ENCODE peak calls at places on chromosomes 13 and 19, in seven cellular contexts. Y is activated T-helper 1 cell treated with anti-CD3 and anti-CD28 coated beads, Interleukin-2, amount 50 U/mL, for 16 hours; A is LHCN-M2; P is T-helper 2 cell treated with Interferon-gamma antibody and Interleukin-4, amounts not matched to agents 5 μg/mL and 100 μg/mL, for 36 hours; N is activated CD4-positive, alpha-beta T cell treated with anti-CD3 and anti-CD28 coated beads, Interleukin-2, amount 50 U/mL, for 24 hours; K is adrenal gland; I is IMR-90. D is an unnamed sample.

GRCh38 chr19:46537136-46538097 is 41.8 kb upstream of the PNMA8B start:
- DNase-seq in Y (peak; percentile 49), A (peak; percentile 26), P (peak; percentile 39), N (peak; percentile 50), K (peak; percentile 69), I (peak; percentile 29), D (peak; percentile 71)

GRCh38 chr13:25171517-25172302 is at the start of gene AMER2:
- DNase-seq in Y (no peak), A (no peak), P (no peak), N (no peak), K (peak; percentile 77), I (no peak), D (peak; percentile 81)

GRCh38 chr13:63110431-63110830 is 1694.8 kb upstream of the PCDH20 start:
- DNase-seq in Y (no peak), A (no peak), P (no peak), N (no peak), K (no peak), I (peak; percentile 43), D (no peak)

GRCh38 chr19:54470991-54471782 is 1.9 kb downstream of the CDC42EP5 start:
- DNase-seq in Y (no peak), A (no peak), P (no peak), N (no peak), K (no peak), I (no peak), D (no peak)

GRCh38 chr19:49425922-49426592 is 869 bp downstream of the GFY start:
- DNase-seq in Y (no peak), A (peak; percentile 36), P (no peak), N (no peak), K (no peak), I (no peak), D (no peak)

GRCh38 chr19:42108527-42109389 is 23.5 kb downstream of the POU2F2 start:
- DNase-seq in Y (peak; percentile 78), A (peak; percentile 79), P (peak; percentile 80), N (peak; percentile 78), K (peak; percentile 82), I (peak; percentile 89), D (peak; percentile 76)

GRCh38 chr19:18170714-18171255 is 2.8 kb upstream of the IFI30 start:
- DNase-seq in Y (no peak), A (no peak), P (no peak), N (no peak), K (peak; percentile 79), I (no peak), D (no peak)

GRCh38 chr13:73521291-73521626 is 462.5 kb downstream of the KLF5 start:
- DNase-seq in Y (no peak), A (no peak), P (no peak), N (no peak), K (no peak), I (no peak), D (no peak)

GRCh38 chr19:40662925-40663711 is 27.3 kb downstream of the NUMBL start:
- DNase-seq in Y (peak; percentile 91), A (peak; percentile 76), P (peak; percentile 88), N (peak; percentile 91), K (peak; percentile 91), I (peak; percentile 84), D (peak; percentile 93)

GRCh38 chr13:105969761-105970160 is 565.7 kb downstream of the EFNB2 start:
- DNase-seq in Y (no peak), A (no peak), P (no peak), N (no peak), K (no peak), I (no peak), D (no peak)

GRCh38 chr19:44662686-44663085 is 8.6 kb upstream of the CEACAM19 start:
- DNase-seq in Y (no peak), A (peak; percentile 95), P (no peak), N (no peak), K (no peak), I (peak; percentile 31), D (no peak)

GRCh38 chr19:11784356-11784755 is 14.0 kb upstream of the ZNF491 start:
- DNase-seq in Y (no peak), A (no peak), P (no peak), N (no peak), K (no peak), I (no peak), D (no peak)

GRCh38 chr19:32458500-32459123 is 53.0 kb downstream of the DPY19L3 start:
- DNase-seq in Y (no peak), A (no peak), P (no peak), N (no peak), K (no peak), I (no peak), D (no peak)

GRCh38 chr19:11378319-11379189 is 4.1 kb downstream of the SWSAP1 start:
- DNase-seq in Y (no peak), A (peak; percentile 81), P (no peak), N (no peak), K (peak; percentile 66), I (peak; percentile 89), D (peak; percentile 65)

GRCh38 chr19:38207543-38207942 is 16.5 kb downstream of the DPF1 start:
- DNase-seq in Y (no peak), A (no peak), P (no peak), N (no peak), K (no peak), I (no peak), D (no peak)

GRCh38 chr19:31140717-31141116 is 208.5 kb downstream of the TSHZ3 start:
- DNase-seq in Y (no peak), A (peak; percentile 59), P (no peak), N (no peak), K (no peak), I (peak; percentile 55), D (no peak)

GRCh38 chr13:27921961-27922910 is 2.4 kb downstream of the PDX1 start:
- DNase-seq in Y (no peak), A (no peak), P (no peak), N (no peak), K (no peak), I (no peak), D (no peak)

GRCh38 chr13:111654531-111654930 is 334.1 kb downstream of the TEX29 start:
- DNase-seq in Y (no peak), A (no peak), P (no peak), N (no peak), K (no peak), I (no peak), D (no peak)

GRCh38 chr19:4018775-4019504 is 11.4 kb downstream of the PIAS4 start:
- DNase-seq in Y (no peak), A (no peak), P (no peak), N (no peak), K (no peak), I (no peak), D (no peak)

GRCh38 chr19:51514866-51515481 is 13.4 kb upstream of the SIGLEC12 start:
- DNase-seq in Y (no peak), A (peak; percentile 48), P (peak; percentile 26), N (no peak), K (no peak), I (peak; percentile 48), D (no peak)

GRCh38 chr19:2507109-2507508 is 31.2 kb downstream of the GADD45B start:
- DNase-seq in Y (no peak), A (peak; percentile 61), P (peak; percentile 21), N (no peak), K (no peak), I (peak; percentile 89), D (no peak)

GRCh38 chr19:11798391-11799296 is at the start of gene ZNF491:
- DNase-seq in Y (peak; percentile 61), A (peak; percentile 71), P (peak; percentile 83), N (peak; percentile 60), K (peak; percentile 96), I (peak; percentile 87), D (peak; percentile 88)

GRCh38 chr19:41626877-41627276 is at the start of gene CEACAM4:
- DNase-seq in Y (no peak), A (no peak), P (no peak), N (no peak), K (peak; percentile 26), I (no peak), D (no peak)

GRCh38 chr13:111011899-111012298 is 97.0 kb upstream of the ANKRD10 start:
- DNase-seq in Y (no peak), A (peak; percentile 52), P (no peak), N (no peak), K (no peak), I (no peak), D (no peak)

GRCh38 chr19:45515807-45516401 is 8.6 kb downstream of the VASP start:
- DNase-seq in Y (no peak), A (no peak), P (no peak), N (no peak), K (no peak), I (no peak), D (no peak)

GRCh38 chr19:46886546-46887239 is 25.9 kb downstream of the ARHGAP35 start:
- DNase-seq in Y (no peak), A (no peak), P (no peak), N (no peak), K (no peak), I (peak; percentile 30), D (no peak)

GRCh38 chr13:39462906-39463305 is 140.1 kb downstream of the LHFPL6 start:
- DNase-seq in Y (no peak), A (no peak), P (no peak), N (no peak), K (no peak), I (no peak), D (no peak)

GRCh38 chr19:38303517-38304351 is at the start of gene C19orf33:
- DNase-seq in Y (no peak), A (no peak), P (no peak), N (no peak), K (no peak), I (no peak), D (no peak)

GRCh38 chr19:3470500-3471128 is 9.7 kb downstream of the SMIM24 start:
- DNase-seq in Y (no peak), A (no peak), P (no peak), N (no peak), K (no peak), I (no peak), D (no peak)

GRCh38 chr13:59531571-59532091 is 632.1 kb downstream of the DIAPH3 start:
- DNase-seq in Y (no peak), A (peak; percentile 72), P (no peak), N (no peak), K (peak; percentile 87), I (peak; percentile 89), D (peak; percentile 72)

GRCh38 chr13:108932206-108932605 is 302.8 kb downstream of the MYO16 start:
- DNase-seq in Y (no peak), A (no peak), P (no peak), N (no peak), K (no peak), I (no peak), D (no peak)